ENCODE peak calls at places on chromosomes 6 and 20, in ten cellular contexts. N is progenitor cell of endocrine pancreas, G is lower leg skin, H is AG10803, T is OCI-LY7, A is colonic mucosa, I is ovary, J is astrocyte, D is fibroblast of mammary gland, Q is GM12878. O is an unnamed sample.

GRCh38 chr6:5279891-5280338 is 18.6 kb downstream of the FARS2 start:
- DNase-seq in T (no peak), G (no peak), I (no peak), D (no peak), A (no peak), J (no peak), N (no peak), H (no peak), Q (no peak), O (no peak)

GRCh38 chr6:79949235-79949634 is 1.9 kb upstream of the ELOVL4 start:
- DNase-seq in D (peak; percentile 79), A (peak; percentile 64), H (peak; percentile 72), Q (peak; percentile 7), J (peak; percentile 46), I (no peak), G (no peak), N (peak; percentile 20), T (peak; percentile 87), O (peak; percentile 64)

GRCh38 chr20:16518068-16518783 is 55.0 kb downstream of the KIF16B start:
- DNase-seq in A (peak; percentile 57), T (peak; percentile 55), N (no peak), Q (no peak), J (peak; percentile 10), G (no peak), I (no peak), H (peak; percentile 34), D (peak; percentile 58), O (peak; percentile 14)

GRCh38 chr6:85389180-85389797 is 60.6 kb upstream of the NT5E start:
- DNase-seq in H (no peak), D (no peak), N (no peak), T (no peak), I (no peak), Q (no peak), J (no peak), G (no peak), A (no peak), O (no peak)

GRCh38 chr6:81515562-81516453 is 236.7 kb downstream of the TENT5A start:
- DNase-seq in D (peak; percentile 88), H (peak; percentile 90), A (no peak), T (no peak), I (no peak), J (no peak), Q (no peak), G (no peak), N (no peak), O (peak; percentile 84)

GRCh38 chr6:145547596-145548325 is 187.6 kb downstream of the EPM2A start:
- DNase-seq in T (no peak), D (peak; percentile 15), N (no peak), I (no peak), H (peak; percentile 1), Q (no peak), A (no peak), G (no peak), J (no peak), O (peak; percentile 16)

GRCh38 chr6:46491789-46492547 is 719 bp upstream of the RCAN2 start:
- DNase-seq in Q (no peak), T (peak; percentile 39), H (peak; percentile 25), N (peak; percentile 48), I (peak; percentile 74), D (peak; percentile 17), G (peak; percentile 87), A (peak; percentile 50), J (no peak), O (no peak)

GRCh38 chr6:89487864-89488263 is 54.9 kb downstream of the ANKRD6 start:
- DNase-seq in T (no peak), I (no peak), N (no peak), D (no peak), H (no peak), G (no peak), J (no peak), A (no peak), Q (no peak), O (no peak)

GRCh38 chr6:34036357-34037069 is 109.4 kb downstream of the GRM4 start:
- DNase-seq in N (no peak), G (no peak), I (no peak), Q (peak; percentile 30), D (no peak), J (no peak), T (no peak), H (no peak), A (no peak), O (no peak)

GRCh38 chr6:6696867-6697531 is 108.5 kb downstream of the LY86 start:
- DNase-seq in A (peak; percentile 87), J (peak; percentile 46), I (peak; percentile 86), G (peak; percentile 91), T (peak; percentile 57), Q (no peak), H (peak; percentile 68), D (peak; percentile 78), N (peak; percentile 53), O (peak; percentile 21)

GRCh38 chr6:27582928-27583725 is 110.2 kb upstream of the ZNF184 start:
- DNase-seq in G (no peak), N (no peak), T (no peak), Q (no peak), A (peak; percentile 32), D (peak; percentile 79), J (peak; percentile 46), H (peak; percentile 66), I (no peak), O (peak; percentile 56)

GRCh38 chr6:149220882-149221773 is 96.4 kb upstream of the TAB2 start:
- DNase-seq in Q (no peak), I (no peak), H (no peak), N (no peak), A (no peak), D (no peak), J (peak; percentile 48), G (no peak), T (no peak), O (no peak)

GRCh38 chr6:129282053-129282452 is 399.1 kb downstream of the LAMA2 start:
- DNase-seq in G (no peak), Q (no peak), T (no peak), H (no peak), J (no peak), N (no peak), A (no peak), D (no peak), I (no peak), O (no peak)

GRCh38 chr6:121187200-121187832 is 147.0 kb downstream of the TBC1D32 start:
- DNase-seq in G (no peak), N (no peak), A (no peak), Q (no peak), I (no peak), T (no peak), H (no peak), D (no peak), J (no peak), O (no peak)

GRCh38 chr6:122033564-122034181 is 365.8 kb upstream of the HSF2 start:
- DNase-seq in G (no peak), N (no peak), J (peak; percentile 50), A (no peak), D (peak; percentile 71), I (no peak), Q (no peak), H (peak; percentile 78), T (peak; percentile 43), O (no peak)

GRCh38 chr6:34692280-34692679 is 4.3 kb downstream of the ILRUN start:
- DNase-seq in J (no peak), Q (no peak), A (no peak), H (no peak), T (no peak), N (no peak), D (no peak), I (no peak), G (no peak), O (no peak)

GRCh38 chr20:46089076-46089337 is 755 bp downstream of the NCOA5 start:
- DNase-seq in N (no peak), T (no peak), G (no peak), I (no peak), J (peak; percentile 18), H (peak; percentile 26), D (no peak), A (no peak), Q (no peak), O (no peak)

GRCh38 chr6:91079939-91080338 is 493.1 kb upstream of the MAP3K7 start:
- DNase-seq in I (no peak), H (no peak), Q (no peak), D (no peak), J (peak; percentile 24), G (no peak), T (no peak), N (no peak), A (no peak), O (no peak)
- TF ChIP-seq CTCF in I (no peak), H (no peak), Q (no peak), D (no peak), J (no peak), G (no peak), T (no peak), N (no peak), A (no peak), O (no peak)

GRCh38 chr6:56714273-56714672 is 71.6 kb upstream of the DST start:
- DNase-seq in I (no peak), D (no peak), N (no peak), H (no peak), Q (no peak), G (no peak), J (no peak), A (no peak), T (no peak), O (no peak)
- TF ChIP-seq CTCF in I (no peak), D (no peak), N (peak; percentile 9), H (peak; percentile 24), Q (no peak), G (no peak), J (no peak), A (no peak), T (no peak), O (no peak)

GRCh38 chr6:117906905-117907599 is at the start of gene SLC35F1:
- DNase-seq in Q (no peak), D (no peak), I (peak; percentile 40), G (no peak), J (peak; percentile 12), A (no peak), N (peak; percentile 69), H (peak; percentile 21), T (no peak), O (no peak)
- TF ChIP-seq CTCF in Q (peak; percentile 26), D (peak; percentile 30), I (no peak), G (no peak), J (no peak), A (no peak), N (peak; percentile 71), H (no peak), T (no peak), O (peak; percentile 15)

GRCh38 chr6:169938262-169938701 is 186.9 kb downstream of the ERMARD start:
- DNase-seq in A (no peak), I (no peak), T (no peak), D (no peak), H (no peak), N (no peak), Q (no peak), J (no peak), G (no peak), O (no peak)

GRCh38 chr6:169936355-169936975 is 185.0 kb downstream of the ERMARD start:
- DNase-seq in T (no peak), N (no peak), A (no peak), J (no peak), H (no peak), G (no peak), Q (no peak), D (no peak), I (no peak), O (no peak)

GRCh38 chr6:169938731-169939130 is 187.3 kb downstream of the ERMARD start:
- DNase-seq in N (no peak), A (no peak), H (no peak), T (no peak), J (no peak), D (no peak), Q (no peak), G (no peak), I (no peak), O (no peak)

GRCh38 chr6:169935861-169936260 is 184.4 kb downstream of the ERMARD start:
- DNase-seq in I (no peak), A (no peak), J (no peak), H (no peak), Q (no peak), T (no peak), G (no peak), N (no peak), D (no peak), O (no peak)

GRCh38 chr6:169937389-169938261 is 186.2 kb downstream of the ERMARD start:
- DNase-seq in A (no peak), D (no peak), T (no peak), G (no peak), H (no peak), Q (no peak), I (no peak), N (no peak), J (no peak), O (no peak)
- TF ChIP-seq CTCF in A (no peak), D (no peak), T (no peak), G (no peak), H (no peak), Q (no peak), I (no peak), N (no peak), J (no peak), O (no peak)